ENCODE peak calls at places on chromosomes 13 and 19, in four cellular contexts. D is stomach, V is left ventricle myocardium inferior, U is fibroblast of lung. E is an unnamed sample.

GRCh38 chr19:3575260-3575741 is 2.6 kb downstream of the HMG20B start:
- DNase-seq in V (no peak), D (peak; percentile 42), U (no peak), E (peak; percentile 49)

GRCh38 chr19:6769006-6769637 is 1.9 kb upstream of the SH2D3A start:
- DNase-seq in D (no peak), U (no peak), V (no peak), E (no peak)

GRCh38 chr19:56823417-56823816 is 17.1 kb downstream of the PEG3 start:
- DNase-seq in U (no peak), V (no peak), D (no peak), E (no peak)

GRCh38 chr13:104477256-104477655 is 1411.0 kb upstream of the SLC10A2 start:
- DNase-seq in U (peak; percentile 80), D (no peak), V (no peak), E (peak; percentile 80)

GRCh38 chr13:46104868-46105267 is at the start of gene CPB2:
- DNase-seq in V (no peak), U (no peak), D (no peak), E (no peak)

GRCh38 chr13:96090240-96091101 is 564 bp downstream of the HS6ST3 start:
- DNase-seq in V (peak; percentile 13), D (peak; percentile 28), U (peak; percentile 10), E (no peak)

GRCh38 chr19:19642506-19643157 is 825 bp downstream of the GMIP start:
- DNase-seq in D (no peak), V (no peak), U (no peak), E (no peak)

GRCh38 chr19:45901912-45902650 is at the start of gene MYPOP:
- DNase-seq in D (no peak), V (no peak), U (no peak), E (no peak)

GRCh38 chr13:50936681-50937080 is 27.1 kb downstream of the RNASEH2B start:
- DNase-seq in D (no peak), V (no peak), U (no peak), E (no peak)

GRCh38 chr19:29516358-29516725 is 9.5 kb upstream of the VSTM2B start:
- DNase-seq in D (no peak), U (no peak), V (peak; percentile 3), E (no peak)

GRCh38 chr13:36346222-36347083 is at the start of gene SPART:
- DNase-seq in V (peak; percentile 93), U (peak; percentile 83), D (peak; percentile 93), E (peak; percentile 90)

GRCh38 chr13:100520936-100521765 is 67.4 kb downstream of the GGACT start:
- DNase-seq in V (no peak), U (no peak), D (no peak), E (no peak)

GRCh38 chr19:37564624-37565369 is 29.8 kb downstream of the ZNF571 start:
- DNase-seq in D (no peak), U (no peak), V (no peak), E (no peak)

GRCh38 chr13:38395505-38395803 is 45.8 kb downstream of the UFM1 start:
- DNase-seq in V (no peak), U (peak; percentile 54), D (no peak), E (no peak)

GRCh38 chr13:75870397-75870801 is 234.3 kb downstream of the LMO7 start:
- DNase-seq in V (no peak), D (no peak), U (no peak), E (no peak)

GRCh38 chr13:50511877-50512332 is 331.6 kb downstream of the DLEU7 start:
- DNase-seq in U (no peak), V (no peak), D (no peak), E (no peak)

GRCh38 chr13:98370806-98371553 is 193.9 kb upstream of the RNF113B start:
- DNase-seq in D (peak; percentile 69), V (peak; percentile 59), U (peak; percentile 84), E (peak; percentile 70)

GRCh38 chr13:21385710-21386109 is 73.4 kb downstream of the ZDHHC20 start:
- DNase-seq in V (no peak), D (no peak), U (no peak), E (no peak)

GRCh38 chr13:27338816-27339215 is 68.2 kb downstream of the RASL11A start:
- DNase-seq in V (no peak), D (no peak), U (no peak), E (no peak)

GRCh38 chr13:67267136-67267535 is 37.0 kb upstream of the PCDH9 start:
- DNase-seq in V (no peak), D (no peak), U (peak; percentile 78), E (peak; percentile 14)

GRCh38 chr19:36030264-36031148 is 2.2 kb downstream of the CLIP3 start:
- DNase-seq in D (no peak), U (peak; percentile 11), V (no peak), E (no peak)

GRCh38 chr19:56146904-56147303 is 5.8 kb downstream of the ZNF444 start:
- DNase-seq in U (no peak), V (no peak), D (no peak), E (no peak)

GRCh38 chr19:57465680-57466381 is 8.9 kb upstream of the VN1R1 start:
- DNase-seq in U (no peak), D (no peak), V (no peak), E (no peak)

GRCh38 chr13:96525715-96526114 is 435.8 kb downstream of the HS6ST3 start:
- DNase-seq in U (no peak), V (no peak), D (no peak), E (no peak)

DNA sequence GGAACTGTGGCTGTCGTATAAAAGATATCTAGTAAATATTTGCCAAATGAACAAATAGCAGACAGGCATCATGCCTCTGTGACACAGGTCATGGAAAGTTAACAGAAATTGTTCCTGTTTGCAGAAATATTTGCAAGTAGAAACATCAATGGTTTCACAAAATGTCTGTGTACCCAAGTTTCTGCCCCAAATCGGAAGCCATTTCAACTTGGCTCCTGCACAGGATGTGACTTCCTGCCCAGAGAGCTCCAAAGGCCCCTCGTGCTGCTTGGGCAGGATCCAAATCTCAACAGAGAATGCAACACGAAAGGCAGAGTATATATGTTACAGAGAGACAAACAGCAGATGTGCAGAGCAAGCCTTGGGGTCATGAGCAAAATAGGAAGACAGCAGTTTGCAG is 95.5 kb upstream of the SERP2 start:
- DNase-seq in V (no peak), D (no peak), U (no peak), E (no peak)
- H3K27ac ChIP-seq in V (no peak overlapping the region), D (no peak overlapping the region), U (no peak overlapping the region), E (no peak overlapping the region)

DNA sequence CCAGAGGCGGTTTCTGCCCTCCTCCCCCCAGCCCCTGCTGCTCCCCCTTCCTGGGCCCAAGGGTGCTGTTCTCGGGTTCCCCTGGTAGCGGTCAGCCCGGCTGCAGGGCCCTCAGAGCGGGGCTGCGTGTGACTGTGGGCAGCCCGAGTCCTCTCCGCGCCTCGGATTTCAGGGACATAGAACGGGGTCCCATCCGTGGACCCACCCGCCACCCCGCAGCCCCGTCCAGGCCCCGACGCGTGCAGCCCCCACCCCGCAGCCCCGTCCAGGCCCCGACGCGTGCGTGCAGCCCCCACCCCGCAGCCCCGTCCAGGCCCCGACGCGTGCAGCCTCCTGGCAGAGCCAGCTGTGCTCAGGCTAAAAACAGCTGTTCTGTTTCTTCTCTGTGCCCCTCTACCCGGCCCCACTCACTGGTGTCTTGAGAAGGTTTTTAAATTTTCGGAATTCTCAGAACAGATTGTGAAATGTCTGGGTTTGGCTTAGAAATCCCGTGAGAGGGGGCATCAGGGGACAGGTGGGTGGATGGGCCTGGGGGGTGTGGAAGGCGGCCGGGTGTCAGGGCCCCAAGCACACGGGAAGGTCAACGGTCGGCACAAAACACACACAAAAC is 5.5 kb upstream of the PRTN3 start:
- DNase-seq in U (no peak), D (no peak), V (no peak), E (no peak)
- TF ChIP-seq CTCF in U (no peak), D (no peak), V (no peak), E (no peak)

GRCh38 chr13:99436686-99437416 is 64.4 kb upstream of the TM9SF2 start:
- DNase-seq in D (peak; percentile 91), U (peak; percentile 76), V (peak; percentile 85), E (peak; percentile 88)
- H3K4me3 ChIP-seq in D (no peak overlapping the region), U (no peak overlapping the region), V (no peak overlapping the region), E (no peak overlapping the region)

DNA sequence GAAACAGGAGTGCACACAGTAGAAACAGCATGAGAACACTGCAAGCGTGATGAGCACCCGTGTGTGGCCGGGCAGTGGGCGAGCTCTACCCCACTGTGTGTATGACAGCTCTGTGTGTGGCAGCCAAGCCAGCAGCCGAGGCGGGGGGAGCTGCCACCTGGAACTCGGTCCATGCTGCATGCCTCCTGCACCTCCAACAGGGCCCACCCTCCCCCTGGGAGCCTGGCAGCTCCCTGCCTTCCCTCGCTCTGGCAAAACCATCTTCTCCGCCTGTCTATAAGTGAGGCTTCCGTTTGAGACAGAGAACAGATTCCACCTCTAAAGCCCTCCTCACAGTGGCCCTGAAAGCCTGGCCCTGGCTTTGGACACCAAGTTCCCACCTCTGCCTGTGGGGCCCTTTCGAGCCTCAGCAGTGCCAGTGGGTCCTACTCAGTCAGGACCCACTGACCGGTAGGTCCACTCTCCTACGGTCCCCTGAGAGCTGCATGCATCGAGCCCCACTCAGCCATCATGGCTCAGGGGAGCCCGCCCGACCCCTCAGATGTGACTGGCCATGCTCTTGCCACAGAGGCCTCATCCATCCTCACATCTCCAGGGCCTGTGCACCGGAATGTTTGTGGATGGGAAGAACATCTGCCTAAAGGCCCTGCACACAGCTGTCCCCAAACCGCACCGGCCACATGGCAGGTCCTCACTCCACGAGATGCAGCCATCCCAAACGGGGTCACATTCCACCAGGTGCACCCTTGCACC is 52.4 kb upstream of the C13orf46 start:
- DNase-seq in V (no peak), D (no peak), U (no peak), E (no peak)
- H3K27ac ChIP-seq in V (peak overlapping the region; percentile 58), D (peak overlapping the region; percentile 66), U (peak overlapping the region; percentile 72), E (peak overlapping the region; percentile 57)

DNA sequence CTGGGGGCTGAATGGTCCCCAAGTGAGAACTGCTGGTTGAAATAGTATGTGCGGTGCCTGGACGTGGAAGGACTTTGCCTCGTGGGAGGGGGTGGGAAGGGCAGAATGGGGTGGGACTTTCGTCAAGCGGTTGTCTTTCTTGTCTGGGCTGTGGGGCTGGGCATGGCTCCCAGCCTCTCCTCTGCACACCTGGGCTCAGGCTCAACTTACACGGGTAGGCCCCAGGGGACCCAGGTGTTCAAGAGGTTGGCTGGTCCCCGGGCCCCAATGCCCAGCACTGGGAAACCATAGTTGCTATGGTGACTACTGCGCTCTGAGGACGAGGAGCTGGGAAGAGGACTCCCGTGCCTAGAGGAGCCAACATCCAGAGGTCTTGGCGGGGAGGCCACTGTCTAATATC is 7.3 kb downstream of the NWD1 start:
- DNase-seq in D (no peak), V (no peak), U (no peak), E (no peak)
- TF ChIP-seq CTCF in D (no peak), V (no peak), U (no peak), E (no peak)

DNA sequence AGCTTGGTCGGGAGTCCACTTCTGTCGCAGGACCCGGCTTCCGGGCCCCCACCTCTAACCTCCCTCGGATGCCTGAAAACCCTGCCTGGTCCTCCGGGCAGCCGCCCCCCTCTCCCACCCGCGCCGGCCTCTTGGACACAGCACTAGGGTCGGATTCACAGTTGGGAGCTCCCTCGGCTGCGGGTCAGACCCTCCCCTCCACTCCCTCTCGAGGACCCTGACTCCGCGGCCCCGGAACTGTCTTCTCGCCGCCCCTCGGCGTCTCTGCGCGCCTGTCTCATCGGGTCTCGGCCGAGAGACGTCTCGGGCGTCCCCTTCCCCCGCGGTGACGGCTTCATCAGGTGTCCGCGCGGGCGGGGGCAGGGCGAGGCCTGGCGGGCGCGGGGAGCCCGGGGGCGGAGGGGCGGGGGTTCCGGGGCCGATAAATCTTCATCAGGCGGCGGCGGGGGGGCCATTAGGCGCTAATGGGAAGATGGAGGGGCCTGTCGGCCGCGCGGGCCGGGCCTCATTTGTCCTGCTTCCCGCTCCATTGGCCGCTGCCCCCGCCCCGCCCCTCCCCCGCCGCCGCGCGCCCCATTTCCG is 11.7 kb upstream of the ERFL start:
- DNase-seq in U (no peak), V (no peak), D (peak; percentile 43), E (no peak)
- H3K4me3 ChIP-seq in U (peak overlapping the region; percentile 60), V (peak overlapping the region; percentile 67), D (peak overlapping the region; percentile 46), E (peak overlapping the region; percentile 56)

GRCh38 chr19:9671654-9672053 is 3.2 kb downstream of the ZNF562 start:
- DNase-seq in D (no peak), V (no peak), U (no peak), E (no peak)
- H3K27ac ChIP-seq in D (no peak overlapping the region), V (no peak overlapping the region), U (no peak overlapping the region), E (no peak overlapping the region)

E was measured in brain microvascular endothelial cell.